ENCODE peak calls at places on chromosomes 4 and X, in ten cellular contexts. One of them, this sample, is unnamed.
A peak's percentile ranks its signal among the peaks of the same experiment; 100 is the strongest.

GRCh38 chrX:54495814-54496516 is at the start of gene FGD1:
- DNase-seq in heart left ventricle: peak; percentile 80
- DNase-seq in GM20000: peak; percentile 71
- DNase-seq in HFF-Myc: no peak
- DNase-seq in endothelial cell: peak; percentile 55
- DNase-seq in NCI-H774: peak; percentile 24
- DNase-seq in activated CD8-positive, alpha-beta memory T cell treated with anti-CD3 and anti-CD28 coated beads for 24 hours: peak; percentile 71
- DNase-seq in activated naive CD4-positive, alpha-beta T cell treated with anti-CD3 and anti-CD28 coated beads, Interleukin-2, amount 50 U/mL, for 72 hours: peak; percentile 42
- DNase-seq in HTR-8/SVneo: peak; percentile 60
- DNase-seq in kidney: peak; percentile 82
- DNase-seq in this sample: peak; percentile 74

GRCh38 chrX:72062890-72063289 is 68.8 kb downstream of the RTL5 start:
- DNase-seq in kidney: no peak
- DNase-seq in HTR-8/SVneo: no peak
- DNase-seq in GM20000: no peak
- DNase-seq in heart left ventricle: no peak
- DNase-seq in activated naive CD4-positive, alpha-beta T cell treated with anti-CD3 and anti-CD28 coated beads, Interleukin-2, amount 50 U/mL, for 72 hours: no peak
- DNase-seq in endothelial cell: no peak
- DNase-seq in NCI-H774: no peak
- DNase-seq in HFF-Myc: no peak
- DNase-seq in activated CD8-positive, alpha-beta memory T cell treated with anti-CD3 and anti-CD28 coated beads for 24 hours: no peak
- DNase-seq in this sample: no peak

GRCh38 chr4:110865611-110866254 is 242.9 kb upstream of the PITX2 start:
- DNase-seq in endothelial cell: no peak
- DNase-seq in NCI-H774: no peak
- DNase-seq in GM20000: no peak
- DNase-seq in activated naive CD4-positive, alpha-beta T cell treated with anti-CD3 and anti-CD28 coated beads, Interleukin-2, amount 50 U/mL, for 72 hours: no peak
- DNase-seq in activated CD8-positive, alpha-beta memory T cell treated with anti-CD3 and anti-CD28 coated beads for 24 hours: no peak
- DNase-seq in HFF-Myc: no peak
- DNase-seq in kidney: no peak
- DNase-seq in heart left ventricle: no peak
- DNase-seq in HTR-8/SVneo: peak; percentile 12
- DNase-seq in this sample: no peak

GRCh38 chr4:168488800-168489404 is 8.0 kb upstream of the PALLD start:
- DNase-seq in activated naive CD4-positive, alpha-beta T cell treated with anti-CD3 and anti-CD28 coated beads, Interleukin-2, amount 50 U/mL, for 72 hours: no peak
- DNase-seq in HTR-8/SVneo: no peak
- DNase-seq in HFF-Myc: no peak
- DNase-seq in endothelial cell: no peak
- DNase-seq in GM20000: no peak
- DNase-seq in heart left ventricle: no peak
- DNase-seq in NCI-H774: no peak
- DNase-seq in kidney: no peak
- DNase-seq in activated CD8-positive, alpha-beta memory T cell treated with anti-CD3 and anti-CD28 coated beads for 24 hours: no peak
- DNase-seq in this sample: no peak

GRCh38 chr4:5750052-5750950 is 39.3 kb downstream of the EVC start:
- DNase-seq in GM20000: no peak
- DNase-seq in activated CD8-positive, alpha-beta memory T cell treated with anti-CD3 and anti-CD28 coated beads for 24 hours: no peak
- DNase-seq in endothelial cell: no peak
- DNase-seq in heart left ventricle: no peak
- DNase-seq in kidney: no peak
- DNase-seq in HFF-Myc: peak; percentile 66
- DNase-seq in HTR-8/SVneo: no peak
- DNase-seq in activated naive CD4-positive, alpha-beta T cell treated with anti-CD3 and anti-CD28 coated beads, Interleukin-2, amount 50 U/mL, for 72 hours: no peak
- DNase-seq in NCI-H774: no peak
- DNase-seq in this sample: peak; percentile 14

GRCh38 chr4:88746186-88746585 is 48.6 kb upstream of the NAP1L5 start:
- DNase-seq in endothelial cell: no peak
- DNase-seq in HFF-Myc: no peak
- DNase-seq in heart left ventricle: no peak
- DNase-seq in activated CD8-positive, alpha-beta memory T cell treated with anti-CD3 and anti-CD28 coated beads for 24 hours: no peak
- DNase-seq in kidney: no peak
- DNase-seq in NCI-H774: no peak
- DNase-seq in HTR-8/SVneo: no peak
- DNase-seq in GM20000: no peak
- DNase-seq in activated naive CD4-positive, alpha-beta T cell treated with anti-CD3 and anti-CD28 coated beads, Interleukin-2, amount 50 U/mL, for 72 hours: no peak
- DNase-seq in this sample: no peak

GRCh38 chr4:67480810-67481209 is 64.5 kb downstream of the CENPC start:
- DNase-seq in kidney: no peak
- DNase-seq in HTR-8/SVneo: no peak
- DNase-seq in activated naive CD4-positive, alpha-beta T cell treated with anti-CD3 and anti-CD28 coated beads, Interleukin-2, amount 50 U/mL, for 72 hours: no peak
- DNase-seq in HFF-Myc: no peak
- DNase-seq in activated CD8-positive, alpha-beta memory T cell treated with anti-CD3 and anti-CD28 coated beads for 24 hours: no peak
- DNase-seq in heart left ventricle: no peak
- DNase-seq in NCI-H774: no peak
- DNase-seq in endothelial cell: no peak
- DNase-seq in GM20000: no peak
- DNase-seq in this sample: no peak

GRCh38 chrX:108397627-108398392 is 40.4 kb downstream of the COL4A6 start:
- DNase-seq in activated naive CD4-positive, alpha-beta T cell treated with anti-CD3 and anti-CD28 coated beads, Interleukin-2, amount 50 U/mL, for 72 hours: no peak
- DNase-seq in kidney: no peak
- DNase-seq in HFF-Myc: no peak
- DNase-seq in endothelial cell: no peak
- DNase-seq in activated CD8-positive, alpha-beta memory T cell treated with anti-CD3 and anti-CD28 coated beads for 24 hours: no peak
- DNase-seq in GM20000: no peak
- DNase-seq in heart left ventricle: no peak
- DNase-seq in NCI-H774: no peak
- DNase-seq in HTR-8/SVneo: no peak
- DNase-seq in this sample: no peak

GRCh38 chr4:88021824-88022223 is 14.4 kb downstream of the PKD2 start:
- DNase-seq in activated CD8-positive, alpha-beta memory T cell treated with anti-CD3 and anti-CD28 coated beads for 24 hours: no peak
- DNase-seq in HFF-Myc: no peak
- DNase-seq in NCI-H774: no peak
- DNase-seq in activated naive CD4-positive, alpha-beta T cell treated with anti-CD3 and anti-CD28 coated beads, Interleukin-2, amount 50 U/mL, for 72 hours: no peak
- DNase-seq in heart left ventricle: no peak
- DNase-seq in kidney: no peak
- DNase-seq in endothelial cell: no peak
- DNase-seq in HTR-8/SVneo: no peak
- DNase-seq in GM20000: no peak
- DNase-seq in this sample: no peak

GRCh38 chrX:136170109-136170800 is 22.9 kb downstream of the FHL1 start:
- DNase-seq in HFF-Myc: no peak
- DNase-seq in GM20000: no peak
- DNase-seq in kidney: no peak
- DNase-seq in HTR-8/SVneo: no peak
- DNase-seq in endothelial cell: no peak
- DNase-seq in NCI-H774: no peak
- DNase-seq in activated naive CD4-positive, alpha-beta T cell treated with anti-CD3 and anti-CD28 coated beads, Interleukin-2, amount 50 U/mL, for 72 hours: no peak
- DNase-seq in heart left ventricle: peak; percentile 34
- DNase-seq in activated CD8-positive, alpha-beta memory T cell treated with anti-CD3 and anti-CD28 coated beads for 24 hours: no peak
- DNase-seq in this sample: no peak

GRCh38 chr4:118225521-118225920 is 127.3 kb downstream of the PRSS12 start:
- DNase-seq in GM20000: no peak
- DNase-seq in activated naive CD4-positive, alpha-beta T cell treated with anti-CD3 and anti-CD28 coated beads, Interleukin-2, amount 50 U/mL, for 72 hours: no peak
- DNase-seq in heart left ventricle: no peak
- DNase-seq in endothelial cell: no peak
- DNase-seq in activated CD8-positive, alpha-beta memory T cell treated with anti-CD3 and anti-CD28 coated beads for 24 hours: no peak
- DNase-seq in kidney: no peak
- DNase-seq in HTR-8/SVneo: no peak
- DNase-seq in NCI-H774: no peak
- DNase-seq in HFF-Myc: peak; percentile 17
- DNase-seq in this sample: no peak

GRCh38 chr4:81807927-81808672 is 336.4 kb upstream of the RASGEF1B start:
- DNase-seq in HFF-Myc: no peak
- DNase-seq in HTR-8/SVneo: no peak
- DNase-seq in heart left ventricle: no peak
- DNase-seq in kidney: no peak
- DNase-seq in activated naive CD4-positive, alpha-beta T cell treated with anti-CD3 and anti-CD28 coated beads, Interleukin-2, amount 50 U/mL, for 72 hours: no peak
- DNase-seq in activated CD8-positive, alpha-beta memory T cell treated with anti-CD3 and anti-CD28 coated beads for 24 hours: no peak
- DNase-seq in endothelial cell: no peak
- DNase-seq in GM20000: no peak
- DNase-seq in NCI-H774: peak; percentile 52
- DNase-seq in this sample: no peak

GRCh38 chrX:155068165-155068564 is 2.8 kb downstream of the CMC4 start:
- DNase-seq in HFF-Myc: peak; percentile 32
- DNase-seq in NCI-H774: no peak
- DNase-seq in activated CD8-positive, alpha-beta memory T cell treated with anti-CD3 and anti-CD28 coated beads for 24 hours: no peak
- DNase-seq in GM20000: no peak
- DNase-seq in activated naive CD4-positive, alpha-beta T cell treated with anti-CD3 and anti-CD28 coated beads, Interleukin-2, amount 50 U/mL, for 72 hours: no peak
- DNase-seq in heart left ventricle: no peak
- DNase-seq in HTR-8/SVneo: peak; percentile 17
- DNase-seq in kidney: peak; percentile 38
- DNase-seq in endothelial cell: no peak
- DNase-seq in this sample: no peak

GRCh38 chr4:141099326-141099725 is 33.9 kb downstream of the RNF150 start:
- DNase-seq in heart left ventricle: no peak
- DNase-seq in HTR-8/SVneo: no peak
- DNase-seq in activated naive CD4-positive, alpha-beta T cell treated with anti-CD3 and anti-CD28 coated beads, Interleukin-2, amount 50 U/mL, for 72 hours: no peak
- DNase-seq in activated CD8-positive, alpha-beta memory T cell treated with anti-CD3 and anti-CD28 coated beads for 24 hours: no peak
- DNase-seq in HFF-Myc: no peak
- DNase-seq in kidney: no peak
- DNase-seq in GM20000: no peak
- DNase-seq in NCI-H774: no peak
- DNase-seq in endothelial cell: no peak
- DNase-seq in this sample: no peak

GRCh38 chrX:141814213-141814857 is 23.8 kb upstream of the MAGEC3 start:
- DNase-seq in NCI-H774: no peak
- DNase-seq in GM20000: no peak
- DNase-seq in HTR-8/SVneo: no peak
- DNase-seq in heart left ventricle: no peak
- DNase-seq in kidney: no peak
- DNase-seq in endothelial cell: no peak
- DNase-seq in HFF-Myc: no peak
- DNase-seq in activated naive CD4-positive, alpha-beta T cell treated with anti-CD3 and anti-CD28 coated beads, Interleukin-2, amount 50 U/mL, for 72 hours: no peak
- DNase-seq in activated CD8-positive, alpha-beta memory T cell treated with anti-CD3 and anti-CD28 coated beads for 24 hours: no peak
- DNase-seq in this sample: no peak

GRCh38 chr4:94995684-94996394 is 238.1 kb downstream of the BMPR1B start:
- DNase-seq in HFF-Myc: no peak
- DNase-seq in NCI-H774: no peak
- DNase-seq in heart left ventricle: peak; percentile 22
- DNase-seq in HTR-8/SVneo: no peak
- DNase-seq in activated CD8-positive, alpha-beta memory T cell treated with anti-CD3 and anti-CD28 coated beads for 24 hours: no peak
- DNase-seq in activated naive CD4-positive, alpha-beta T cell treated with anti-CD3 and anti-CD28 coated beads, Interleukin-2, amount 50 U/mL, for 72 hours: no peak
- DNase-seq in GM20000: no peak
- DNase-seq in kidney: no peak
- DNase-seq in endothelial cell: no peak
- DNase-seq in this sample: no peak

GRCh38 chr4:56626963-56627362 is 54.1 kb downstream of the HOPX start:
- DNase-seq in GM20000: no peak
- DNase-seq in HFF-Myc: no peak
- DNase-seq in endothelial cell: no peak
- DNase-seq in NCI-H774: no peak
- DNase-seq in kidney: no peak
- DNase-seq in activated CD8-positive, alpha-beta memory T cell treated with anti-CD3 and anti-CD28 coated beads for 24 hours: no peak
- DNase-seq in heart left ventricle: no peak
- DNase-seq in activated naive CD4-positive, alpha-beta T cell treated with anti-CD3 and anti-CD28 coated beads, Interleukin-2, amount 50 U/mL, for 72 hours: no peak
- DNase-seq in HTR-8/SVneo: no peak
- DNase-seq in this sample: no peak

GRCh38 chr4:45578874-45579273 is 545.0 kb downstream of the GABRG1 start:
- DNase-seq in heart left ventricle: no peak
- DNase-seq in HFF-Myc: no peak
- DNase-seq in NCI-H774: no peak
- DNase-seq in HTR-8/SVneo: no peak
- DNase-seq in activated naive CD4-positive, alpha-beta T cell treated with anti-CD3 and anti-CD28 coated beads, Interleukin-2, amount 50 U/mL, for 72 hours: no peak
- DNase-seq in kidney: no peak
- DNase-seq in activated CD8-positive, alpha-beta memory T cell treated with anti-CD3 and anti-CD28 coated beads for 24 hours: no peak
- DNase-seq in GM20000: no peak
- DNase-seq in endothelial cell: no peak
- DNase-seq in this sample: no peak